ENCODE peak calls at places on chromosomes 13 and 19, in ten cellular contexts. One of them, this sample, is unnamed. For H3K9me3, the result is how much of the 10 kb centered on the place peaks cover.

GRCh38 chr19:43820098-43820860 is 6.8 kb upstream of the ZNF283 start:
- DNase-seq in uterus: peak
- DNase-seq in mammary epithelial cell: peak
- DNase-seq in right atrium auricular region: no peak
- DNase-seq in thoracic aorta: no peak
- DNase-seq in heart left ventricle: peak
- DNase-seq in GM12878: no peak
- DNase-seq in CD8-positive, alpha-beta T cell: no peak
- DNase-seq in colonic mucosa: peak
- DNase-seq in prostate gland: no peak
- DNase-seq in this sample: no peak

GRCh38 chr13:32212420-32212819 is 102.7 kb downstream of the ZAR1L start:
- DNase-seq in heart left ventricle: no peak
- DNase-seq in GM12878: no peak
- DNase-seq in right atrium auricular region: no peak
- DNase-seq in thoracic aorta: no peak
- DNase-seq in mammary epithelial cell: peak
- DNase-seq in uterus: no peak
- DNase-seq in prostate gland: no peak
- DNase-seq in CD8-positive, alpha-beta T cell: no peak
- DNase-seq in colonic mucosa: no peak
- DNase-seq in this sample: no peak

GRCh38 chr13:110698689-110699088 is 7.2 kb downstream of the CARS2 start:
- DNase-seq in GM12878: no peak
- DNase-seq in heart left ventricle: no peak
- DNase-seq in colonic mucosa: no peak
- DNase-seq in CD8-positive, alpha-beta T cell: no peak
- DNase-seq in uterus: no peak
- DNase-seq in prostate gland: no peak
- DNase-seq in thoracic aorta: no peak
- DNase-seq in mammary epithelial cell: no peak
- DNase-seq in right atrium auricular region: no peak
- DNase-seq in this sample: no peak

GRCh38 chr13:43573361-43573740 is 213.4 kb downstream of the ENOX1 start:
- DNase-seq in GM12878: no peak
- DNase-seq in mammary epithelial cell: peak
- DNase-seq in thoracic aorta: no peak
- DNase-seq in heart left ventricle: no peak
- DNase-seq in CD8-positive, alpha-beta T cell: no peak
- DNase-seq in colonic mucosa: no peak
- DNase-seq in right atrium auricular region: no peak
- DNase-seq in prostate gland: no peak
- DNase-seq in uterus: no peak
- DNase-seq in this sample: no peak

GRCh38 chr13:26052136-26052736 is 420 bp upstream of the SHISA2 start:
- DNase-seq in heart left ventricle: no peak
- DNase-seq in uterus: no peak
- DNase-seq in colonic mucosa: no peak
- DNase-seq in CD8-positive, alpha-beta T cell: no peak
- DNase-seq in right atrium auricular region: no peak
- DNase-seq in GM12878: no peak
- DNase-seq in thoracic aorta: no peak
- DNase-seq in mammary epithelial cell: no peak
- DNase-seq in prostate gland: no peak
- DNase-seq in this sample: no peak

GRCh38 chr13:94298346-94298745 is 181.1 kb downstream of the DCT start:
- DNase-seq in GM12878: no peak
- DNase-seq in mammary epithelial cell: no peak
- DNase-seq in thoracic aorta: no peak
- DNase-seq in right atrium auricular region: no peak
- DNase-seq in colonic mucosa: no peak
- DNase-seq in heart left ventricle: no peak
- DNase-seq in prostate gland: no peak
- DNase-seq in uterus: no peak
- DNase-seq in CD8-positive, alpha-beta T cell: no peak
- DNase-seq in this sample: no peak

GRCh38 chr19:45103200-45103624 is 10.2 kb downstream of the PPP1R37 start:
- DNase-seq in mammary epithelial cell: no peak
- DNase-seq in CD8-positive, alpha-beta T cell: no peak
- DNase-seq in right atrium auricular region: no peak
- DNase-seq in prostate gland: no peak
- DNase-seq in uterus: no peak
- DNase-seq in colonic mucosa: no peak
- DNase-seq in heart left ventricle: no peak
- DNase-seq in thoracic aorta: no peak
- DNase-seq in GM12878: no peak
- DNase-seq in this sample: no peak

GRCh38 chr19:843836-844299 is 3.1 kb downstream of the PRTN3 start:
- DNase-seq in prostate gland: no peak
- DNase-seq in mammary epithelial cell: no peak
- DNase-seq in thoracic aorta: no peak
- DNase-seq in right atrium auricular region: no peak
- DNase-seq in uterus: no peak
- DNase-seq in colonic mucosa: no peak
- DNase-seq in heart left ventricle: no peak
- DNase-seq in GM12878: no peak
- DNase-seq in CD8-positive, alpha-beta T cell: no peak
- DNase-seq in this sample: peak

GRCh38 chr13:102903659-102904407 is 58.0 kb downstream of the ERCC5 start:
- DNase-seq in heart left ventricle: no peak
- DNase-seq in CD8-positive, alpha-beta T cell: no peak
- DNase-seq in GM12878: no peak
- DNase-seq in mammary epithelial cell: peak
- DNase-seq in uterus: no peak
- DNase-seq in thoracic aorta: no peak
- DNase-seq in colonic mucosa: no peak
- DNase-seq in right atrium auricular region: no peak
- DNase-seq in prostate gland: no peak
- DNase-seq in this sample: no peak

GRCh38 chr19:49098795-49099194 is 13.5 kb downstream of the SNRNP70 start:
- DNase-seq in colonic mucosa: no peak
- DNase-seq in CD8-positive, alpha-beta T cell: no peak
- DNase-seq in uterus: no peak
- DNase-seq in mammary epithelial cell: no peak
- DNase-seq in prostate gland: peak
- DNase-seq in GM12878: no peak
- DNase-seq in heart left ventricle: no peak
- DNase-seq in right atrium auricular region: no peak
- DNase-seq in thoracic aorta: no peak
- DNase-seq in this sample: no peak

GRCh38 chr19:49340069-49340864 is 5.1 kb downstream of the CD37 start:
- DNase-seq in heart left ventricle: peak
- DNase-seq in CD8-positive, alpha-beta T cell: no peak
- DNase-seq in uterus: peak
- DNase-seq in mammary epithelial cell: no peak
- DNase-seq in right atrium auricular region: peak
- DNase-seq in colonic mucosa: peak
- DNase-seq in thoracic aorta: peak
- DNase-seq in prostate gland: peak
- DNase-seq in GM12878: peak
- DNase-seq in this sample: peak

DNA sequence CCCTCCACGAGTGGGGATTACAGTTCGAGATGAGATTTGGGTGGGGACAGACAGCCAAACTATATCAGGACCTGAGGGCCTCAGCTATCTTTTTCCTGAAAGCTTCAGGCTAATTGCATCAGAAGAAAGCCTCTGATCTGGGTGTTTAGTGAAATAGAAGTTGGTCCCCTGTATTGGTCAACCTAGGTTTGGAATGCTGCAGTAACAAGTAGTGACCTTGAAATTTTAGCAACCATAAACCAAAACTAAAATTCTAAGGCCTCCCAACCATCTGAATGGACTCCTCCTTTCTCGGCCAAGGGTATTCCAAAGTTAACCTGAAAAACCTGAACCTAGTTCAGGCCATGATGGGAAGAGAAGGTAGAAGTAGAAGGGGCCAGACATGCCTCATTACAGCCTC is 34.9 kb upstream of the OR10H1 start:
- DNase-seq in prostate gland: no peak
- DNase-seq in heart left ventricle: no peak
- DNase-seq in mammary epithelial cell: no peak
- DNase-seq in CD8-positive, alpha-beta T cell: no peak
- DNase-seq in colonic mucosa: no peak
- DNase-seq in GM12878: no peak
- DNase-seq in uterus: no peak
- DNase-seq in right atrium auricular region: no peak
- DNase-seq in thoracic aorta: no peak
- DNase-seq in this sample: no peak
- H3K9me3 ChIP-seq in prostate gland: under half
- H3K9me3 ChIP-seq in heart left ventricle: under half
- H3K9me3 ChIP-seq in mammary epithelial cell: under half
- H3K9me3 ChIP-seq in CD8-positive, alpha-beta T cell: under half
- H3K9me3 ChIP-seq in colonic mucosa: under half
- H3K9me3 ChIP-seq in GM12878: under half
- H3K9me3 ChIP-seq in uterus: under half
- H3K9me3 ChIP-seq in right atrium auricular region: under half
- H3K9me3 ChIP-seq in thoracic aorta: under half
- H3K9me3 ChIP-seq in this sample: under half

GRCh38 chr13:24050292-24050711 is 110.2 kb upstream of the SPATA13 start:
- DNase-seq in heart left ventricle: no peak
- DNase-seq in CD8-positive, alpha-beta T cell: no peak
- DNase-seq in GM12878: no peak
- DNase-seq in colonic mucosa: no peak
- DNase-seq in right atrium auricular region: no peak
- DNase-seq in mammary epithelial cell: peak
- DNase-seq in uterus: peak
- DNase-seq in prostate gland: peak
- DNase-seq in thoracic aorta: no peak
- DNase-seq in this sample: peak

GRCh38 chr13:24053505-24054251 is 106.8 kb upstream of the SPATA13 start:
- DNase-seq in GM12878: peak
- DNase-seq in mammary epithelial cell: peak
- DNase-seq in thoracic aorta: no peak
- DNase-seq in right atrium auricular region: no peak
- DNase-seq in heart left ventricle: peak
- DNase-seq in colonic mucosa: peak
- DNase-seq in uterus: peak
- DNase-seq in CD8-positive, alpha-beta T cell: peak
- DNase-seq in prostate gland: peak
- DNase-seq in this sample: no peak

GRCh38 chr13:24050796-24051715 is 109.5 kb upstream of the SPATA13 start:
- DNase-seq in uterus: no peak
- DNase-seq in GM12878: no peak
- DNase-seq in colonic mucosa: no peak
- DNase-seq in prostate gland: no peak
- DNase-seq in mammary epithelial cell: peak
- DNase-seq in heart left ventricle: no peak
- DNase-seq in CD8-positive, alpha-beta T cell: no peak
- DNase-seq in thoracic aorta: no peak
- DNase-seq in right atrium auricular region: no peak
- DNase-seq in this sample: no peak

DNA sequence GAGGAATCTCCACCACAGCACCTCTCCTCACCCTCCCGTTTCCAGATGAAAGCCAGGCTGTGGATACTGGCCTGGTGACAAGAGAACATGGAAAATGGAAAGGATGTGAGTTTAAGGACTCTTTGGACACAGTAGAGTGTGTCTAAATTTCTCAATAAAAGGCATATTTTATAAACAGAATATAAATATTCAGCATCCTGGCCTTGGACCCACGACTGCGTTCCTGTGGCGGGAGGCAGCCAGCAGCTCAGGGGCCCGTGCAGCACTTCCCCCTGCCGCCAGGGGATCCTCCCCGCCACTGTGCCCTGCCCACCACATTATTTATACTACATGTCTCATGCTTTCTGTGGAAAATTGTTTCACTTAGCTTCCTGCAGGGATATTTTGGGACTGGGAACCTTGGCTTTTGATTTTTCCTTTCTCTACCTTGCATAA is 108.0 kb upstream of the SPATA13 start:
- DNase-seq in CD8-positive, alpha-beta T cell: no peak
- DNase-seq in heart left ventricle: no peak
- DNase-seq in uterus: peak
- DNase-seq in GM12878: no peak
- DNase-seq in prostate gland: no peak
- DNase-seq in thoracic aorta: no peak
- DNase-seq in colonic mucosa: no peak
- DNase-seq in right atrium auricular region: no peak
- DNase-seq in mammary epithelial cell: no peak
- DNase-seq in this sample: no peak
- H3K27ac ChIP-seq in CD8-positive, alpha-beta T cell: no peak
- H3K27ac ChIP-seq in heart left ventricle: peak
- H3K27ac ChIP-seq in uterus: peak
- H3K27ac ChIP-seq in GM12878: no peak
- H3K27ac ChIP-seq in prostate gland: peak
- H3K27ac ChIP-seq in thoracic aorta: peak
- H3K27ac ChIP-seq in colonic mucosa: no peak
- H3K27ac ChIP-seq in right atrium auricular region: peak
- H3K27ac ChIP-seq in mammary epithelial cell: no peak
- H3K27ac ChIP-seq in this sample: peak

GRCh38 chr13:65882810-65883209 is 1347.3 kb downstream of the PCDH9 start:
- DNase-seq in uterus: no peak
- DNase-seq in colonic mucosa: no peak
- DNase-seq in heart left ventricle: no peak
- DNase-seq in right atrium auricular region: no peak
- DNase-seq in GM12878: no peak
- DNase-seq in thoracic aorta: no peak
- DNase-seq in mammary epithelial cell: no peak
- DNase-seq in CD8-positive, alpha-beta T cell: no peak
- DNase-seq in prostate gland: no peak
- DNase-seq in this sample: no peak
- TF ChIP-seq CTCF in uterus: no peak
- TF ChIP-seq CTCF in colonic mucosa: no peak
- TF ChIP-seq CTCF in heart left ventricle: no peak
- TF ChIP-seq CTCF in right atrium auricular region: no peak
- TF ChIP-seq CTCF in GM12878: no peak
- TF ChIP-seq CTCF in thoracic aorta: peak
- TF ChIP-seq CTCF in mammary epithelial cell: peak
- TF ChIP-seq CTCF in CD8-positive, alpha-beta T cell: no peak
- TF ChIP-seq CTCF in prostate gland: no peak
- TF ChIP-seq CTCF in this sample: no peak

GRCh38 chr19:42349378-42350107 is 24.1 kb downstream of the MEGF8 start:
- DNase-seq in right atrium auricular region: no peak
- DNase-seq in GM12878: no peak
- DNase-seq in mammary epithelial cell: no peak
- DNase-seq in heart left ventricle: no peak
- DNase-seq in thoracic aorta: no peak
- DNase-seq in prostate gland: no peak
- DNase-seq in colonic mucosa: no peak
- DNase-seq in uterus: no peak
- DNase-seq in CD8-positive, alpha-beta T cell: no peak
- DNase-seq in this sample: no peak

GRCh38 chr19:42352893-42353259 is 27.4 kb downstream of the MEGF8 start:
- DNase-seq in GM12878: no peak
- DNase-seq in mammary epithelial cell: no peak
- DNase-seq in thoracic aorta: no peak
- DNase-seq in heart left ventricle: no peak
- DNase-seq in uterus: no peak
- DNase-seq in prostate gland: no peak
- DNase-seq in CD8-positive, alpha-beta T cell: no peak
- DNase-seq in colonic mucosa: no peak
- DNase-seq in right atrium auricular region: no peak
- DNase-seq in this sample: no peak

GRCh38 chr19:42350417-42350816 is 25.0 kb downstream of the MEGF8 start:
- DNase-seq in heart left ventricle: no peak
- DNase-seq in uterus: no peak
- DNase-seq in CD8-positive, alpha-beta T cell: no peak
- DNase-seq in right atrium auricular region: no peak
- DNase-seq in mammary epithelial cell: no peak
- DNase-seq in thoracic aorta: no peak
- DNase-seq in GM12878: no peak
- DNase-seq in colonic mucosa: no peak
- DNase-seq in prostate gland: no peak
- DNase-seq in this sample: no peak

GRCh38 chr19:42352216-42352892 is 26.9 kb downstream of the MEGF8 start:
- DNase-seq in CD8-positive, alpha-beta T cell: no peak
- DNase-seq in uterus: no peak
- DNase-seq in heart left ventricle: no peak
- DNase-seq in mammary epithelial cell: peak
- DNase-seq in right atrium auricular region: no peak
- DNase-seq in thoracic aorta: no peak
- DNase-seq in GM12878: no peak
- DNase-seq in prostate gland: peak
- DNase-seq in colonic mucosa: no peak
- DNase-seq in this sample: no peak

GRCh38 chr19:42351079-42351735 is 25.8 kb downstream of the MEGF8 start:
- DNase-seq in GM12878: no peak
- DNase-seq in thoracic aorta: no peak
- DNase-seq in CD8-positive, alpha-beta T cell: no peak
- DNase-seq in mammary epithelial cell: no peak
- DNase-seq in right atrium auricular region: no peak
- DNase-seq in colonic mucosa: no peak
- DNase-seq in heart left ventricle: no peak
- DNase-seq in prostate gland: no peak
- DNase-seq in uterus: no peak
- DNase-seq in this sample: no peak
- H3K9me3 ChIP-seq in GM12878: under half
- H3K9me3 ChIP-seq in thoracic aorta: under half
- H3K9me3 ChIP-seq in CD8-positive, alpha-beta T cell: under half
- H3K9me3 ChIP-seq in mammary epithelial cell: under half
- H3K9me3 ChIP-seq in right atrium auricular region: under half
- H3K9me3 ChIP-seq in colonic mucosa: under half
- H3K9me3 ChIP-seq in heart left ventricle: under half
- H3K9me3 ChIP-seq in prostate gland: under half
- H3K9me3 ChIP-seq in uterus: under half
- H3K9me3 ChIP-seq in this sample: under half

This sample was measured in left lung.